ENCODE peak calls at places on chromosome 16, in ten cellular contexts. P is A549, C is testis, B is body of pancreas, Z is gastrocnemius medialis, L is uterus, E is IMR-90, X is heart left ventricle, U is esophagus squamous epithelium, D is ovary. F is an unnamed sample.

GRCh38 chr16:55949518-55949917 is 74.3 kb upstream of the CES5A start:
- DNase-seq in P (peak), C (no peak), B (no peak), Z (no peak), L (no peak), E (peak), X (no peak), U (no peak), D (no peak), F (no peak)

GRCh38 chr16:50403491-50403890 is 34.7 kb upstream of the BRD7 start:
- DNase-seq in P (no peak), C (peak), B (no peak), Z (no peak), L (no peak), E (no peak), X (peak), U (no peak), D (no peak), F (no peak)

GRCh38 chr16:73365010-73365409 is 317.1 kb upstream of the ZFHX3 start:
- DNase-seq in P (no peak), C (peak), B (peak), Z (no peak), L (no peak), E (peak), X (no peak), U (no peak), D (peak), F (no peak)

GRCh38 chr16:1283296-1283695 is 26.1 kb upstream of the UBE2I start:
- DNase-seq in P (no peak), C (no peak), B (no peak), Z (no peak), L (no peak), E (no peak), X (no peak), U (no peak), D (no peak), F (no peak)

GRCh38 chr16:10494343-10495030 is 85.9 kb downstream of the EMP2 start:
- DNase-seq in P (no peak), C (no peak), B (no peak), Z (no peak), L (no peak), E (no peak), X (no peak), U (no peak), D (no peak), F (no peak)

GRCh38 chr16:51134876-51135275 is 16.2 kb downstream of the SALL1 start:
- DNase-seq in P (no peak), C (no peak), B (no peak), Z (no peak), L (no peak), E (no peak), X (no peak), U (no peak), D (no peak), F (no peak)

GRCh38 chr16:23729503-23730424 is 16.7 kb upstream of the ERN2 start:
- DNase-seq in P (peak), C (no peak), B (peak), Z (no peak), L (no peak), E (peak), X (no peak), U (no peak), D (no peak), F (peak)

GRCh38 chr16:69089091-69089912 is 16.2 kb upstream of the HAS3 start:
- DNase-seq in P (peak), C (peak), B (peak), Z (no peak), L (no peak), E (peak), X (no peak), U (no peak), D (no peak), F (no peak)

GRCh38 chr16:47016700-47017133 is 43.2 kb upstream of the DNAJA2 start:
- DNase-seq in P (no peak), C (no peak), B (peak), Z (no peak), L (no peak), E (no peak), X (no peak), U (no peak), D (no peak), F (no peak)

GRCh38 chr16:57146735-57147134 is 39.1 kb downstream of the PSME3IP1 start:
- DNase-seq in P (peak), C (no peak), B (no peak), Z (no peak), L (no peak), E (no peak), X (no peak), U (no peak), D (no peak), F (no peak)

GRCh38 chr16:70433456-70434103 is 5.3 kb downstream of the ST3GAL2 start:
- DNase-seq in P (peak), C (no peak), B (peak), Z (no peak), L (peak), E (peak), X (peak), U (no peak), D (peak), F (no peak)

GRCh38 chr16:85428168-85428898 is 184.8 kb upstream of the GSE1 start:
- DNase-seq in P (peak), C (peak), B (peak), Z (no peak), L (no peak), E (no peak), X (peak), U (no peak), D (peak), F (peak)

GRCh38 chr16:68478526-68479249 is 30.4 kb upstream of the SMPD3 start:
- DNase-seq in P (no peak), C (no peak), B (no peak), Z (no peak), L (no peak), E (no peak), X (no peak), U (no peak), D (no peak), F (no peak)

GRCh38 chr16:25012525-25012991 is 2.6 kb downstream of the ARHGAP17 start:
- DNase-seq in P (peak), C (no peak), B (no peak), Z (no peak), L (no peak), E (peak), X (no peak), U (no peak), D (no peak), F (no peak)

GRCh38 chr16:84689126-84689525 is 10.7 kb upstream of the USP10 start:
- DNase-seq in P (no peak), C (no peak), B (no peak), Z (no peak), L (no peak), E (peak), X (no peak), U (no peak), D (no peak), F (no peak)

GRCh38 chr16:65524997-65525396 is 403.1 kb upstream of the CDH11 start:
- DNase-seq in P (no peak), C (peak), B (no peak), Z (no peak), L (no peak), E (peak), X (peak), U (no peak), D (no peak), F (no peak)

GRCh38 chr16:81780350-81780749 is 1.3 kb downstream of the PLCG2 start:
- DNase-seq in P (no peak), C (no peak), B (no peak), Z (no peak), L (no peak), E (no peak), X (no peak), U (no peak), D (no peak), F (no peak)

GRCh38 chr16:16073884-16074781 is 124.7 kb downstream of the ABCC1 start:
- DNase-seq in P (peak), C (peak), B (peak), Z (peak), L (no peak), E (peak), X (no peak), U (no peak), D (no peak), F (no peak)

GRCh38 chr16:81632392-81633146 is 146.5 kb upstream of the PLCG2 start:
- DNase-seq in P (peak), C (peak), B (peak), Z (no peak), L (no peak), E (peak), X (no peak), U (no peak), D (no peak), F (no peak)

GRCh38 chr16:11125936-11126335 is 130.1 kb downstream of the SOCS1 start:
- DNase-seq in P (no peak), C (no peak), B (no peak), Z (no peak), L (no peak), E (no peak), X (no peak), U (no peak), D (no peak), F (no peak)

GRCh38 chr16:55915116-55915827 is 40.1 kb upstream of the CES5A start:
- DNase-seq in P (no peak), C (no peak), B (no peak), Z (no peak), L (no peak), E (no peak), X (no peak), U (no peak), D (no peak), F (no peak)

GRCh38 chr16:53891409-53892139 is 187.6 kb downstream of the FTO start:
- DNase-seq in P (no peak), C (no peak), B (no peak), Z (no peak), L (no peak), E (no peak), X (no peak), U (no peak), D (no peak), F (no peak)

GRCh38 chr16:72198021-72198420 is 26.1 kb upstream of the PMFBP1 start:
- DNase-seq in P (no peak), C (peak), B (peak), Z (peak), L (no peak), E (peak), X (peak), U (no peak), D (peak), F (peak)

GRCh38 chr16:49929606-49930005 is 73.7 kb upstream of the ZNF423 start:
- DNase-seq in P (no peak), C (no peak), B (no peak), Z (no peak), L (no peak), E (no peak), X (no peak), U (no peak), D (no peak), F (no peak)

GRCh38 chr16:31135535-31136286 is at the start of gene PRSS8:
- DNase-seq in P (no peak), C (no peak), B (peak), Z (no peak), L (no peak), E (no peak), X (no peak), U (no peak), D (no peak), F (peak)

GRCh38 chr16:75263291-75263962 is 12.0 kb upstream of the BCAR1 start:
- DNase-seq in P (no peak), C (no peak), B (no peak), Z (no peak), L (no peak), E (no peak), X (no peak), U (no peak), D (no peak), F (peak)

GRCh38 chr16:12168054-12169018 is 191.8 kb downstream of the SNX29 start:
- DNase-seq in P (no peak), C (no peak), B (no peak), Z (no peak), L (no peak), E (peak), X (no peak), U (no peak), D (no peak), F (no peak)

GRCh38 chr16:12078405-12079245 is 102.1 kb downstream of the SNX29 start:
- DNase-seq in P (no peak), C (no peak), B (no peak), Z (no peak), L (no peak), E (no peak), X (peak), U (no peak), D (peak), F (no peak)

GRCh38 chr16:2587891-2588565 is 50.2 kb downstream of the PDPK1 start:
- DNase-seq in P (no peak), C (no peak), B (no peak), Z (no peak), L (no peak), E (no peak), X (no peak), U (no peak), D (no peak), F (peak)

GRCh38 chr16:49470550-49470949 is 96.9 kb downstream of the C16orf78 start:
- DNase-seq in P (no peak), C (no peak), B (no peak), Z (no peak), L (no peak), E (no peak), X (peak), U (no peak), D (no peak), F (no peak)

DNA sequence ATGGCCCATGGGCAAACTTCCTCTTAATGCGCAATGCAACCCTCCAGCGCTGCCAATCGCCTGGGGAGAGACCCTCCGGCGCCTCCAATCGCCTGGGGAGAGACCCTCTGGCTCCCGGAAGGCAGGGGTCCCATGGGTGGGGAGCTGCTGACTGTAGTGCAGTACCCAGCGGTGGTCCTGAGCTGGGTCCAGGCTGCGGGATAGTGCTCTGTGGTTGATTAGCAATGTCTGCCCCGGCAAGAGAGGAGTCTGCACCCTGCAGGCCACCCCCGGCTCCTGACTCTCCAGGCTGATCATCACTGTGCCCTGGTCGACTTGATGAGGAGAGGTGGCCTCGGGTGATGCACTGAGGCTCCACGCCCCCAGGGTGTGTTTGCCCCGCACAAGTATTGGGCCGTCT is 44.6 kb upstream of the ZNF469 start:
- DNase-seq in P (no peak), C (no peak), B (no peak), Z (no peak), L (no peak), E (no peak), X (no peak), U (no peak), D (no peak), F (no peak)
- TF ChIP-seq CTCF in P (no peak), C (no peak), B (no peak), Z (no peak), L (no peak), E (no peak), X (no peak), U (no peak), D (no peak), F (no peak)

GRCh38 chr16:17416461-17417221 is 54.1 kb downstream of the XYLT1 start:
- DNase-seq in P (no peak), C (peak), B (peak), Z (no peak), L (no peak), E (peak), X (peak), U (no peak), D (no peak), F (no peak)
- TF ChIP-seq POLR2A in P (no peak), C (no peak), B (no peak), Z (no peak), L (no peak), E (no peak), X (no peak), U (no peak), D (no peak), F (no peak)

GRCh38 chr16:4081035-4081434 is 35.2 kb downstream of the ADCY9 start:
- DNase-seq in P (no peak), C (no peak), B (no peak), Z (no peak), L (no peak), E (no peak), X (no peak), U (no peak), D (no peak), F (peak)
- H3K4me3 ChIP-seq in P (no peak), C (no peak), B (no peak), Z (no peak), L (no peak), E (no peak), X (no peak), U (no peak), D (no peak), F (no peak)

DNA sequence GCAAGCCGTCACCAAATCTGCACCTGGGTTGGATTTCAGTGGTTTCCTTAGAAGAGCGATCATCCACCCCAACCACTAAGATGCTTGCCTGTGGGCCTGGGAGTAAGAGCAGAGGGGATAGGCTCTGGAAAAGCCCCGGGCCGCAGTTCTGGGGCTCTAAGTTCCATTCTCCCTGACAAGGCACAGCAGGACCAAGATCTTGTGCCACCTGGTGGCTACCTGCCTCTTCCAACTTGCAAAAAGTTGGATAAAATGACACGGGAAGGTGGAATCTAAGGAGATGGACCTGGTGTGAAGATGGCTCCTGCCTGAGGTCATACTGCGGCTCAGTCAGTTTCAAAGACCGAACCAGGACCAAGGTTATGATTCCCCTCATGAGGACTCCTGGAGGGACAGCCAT is 42.3 kb downstream of the ABCC12 start:
- DNase-seq in P (peak), C (peak), B (no peak), Z (no peak), L (no peak), E (no peak), X (no peak), U (no peak), D (no peak), F (no peak)
- TF ChIP-seq CTCF in P (peak), C (no peak), B (no peak), Z (no peak), L (no peak), E (no peak), X (no peak), U (no peak), D (no peak), F (no peak)

F was measured in lower leg skin.